ENCODE peak calls at places on chromosomes 12 and 14, in seven cellular contexts. F is mammary epithelial cell, M is coronary artery, Z is BJ, Q is HFFc6, V is HepG2, A is AG10803. L is an unnamed sample.

GRCh38 chr12:94570161-94570560 is 80.2 kb downstream of the TMCC3 start:
- DNase-seq in A (no peak), M (no peak), Z (no peak), F (peak), V (no peak), Q (no peak), L (no peak)

GRCh38 chr14:99175331-99176155 is 96.5 kb downstream of the BCL11B start:
- DNase-seq in F (no peak), Z (no peak), Q (no peak), A (no peak), M (no peak), V (no peak), L (no peak)

GRCh38 chr14:57078054-57078453 is 190.7 kb downstream of the EXOC5 start:
- DNase-seq in M (no peak), Q (no peak), V (no peak), F (no peak), A (no peak), Z (no peak), L (no peak)

GRCh38 chr12:30286345-30286926 is 409.2 kb downstream of the IPO8 start:
- DNase-seq in F (peak), Z (no peak), V (peak), M (no peak), A (peak), Q (no peak), L (no peak)

GRCh38 chr12:88753707-88754106 is 173.4 kb upstream of the KITLG start:
- DNase-seq in V (no peak), A (no peak), Q (no peak), M (no peak), Z (no peak), F (no peak), L (no peak)

GRCh38 chr14:77151245-77151644 is 9.7 kb upstream of the ZDHHC22 start:
- DNase-seq in A (no peak), Z (no peak), V (no peak), M (peak), Q (peak), F (no peak), L (no peak)

GRCh38 chr14:37056473-37056872 is 115.9 kb downstream of the SLC25A21 start:
- DNase-seq in Q (no peak), M (no peak), Z (no peak), A (peak), V (no peak), F (peak), L (no peak)

GRCh38 chr14:64879635-64880381 is at the start of gene SPTB:
- DNase-seq in A (no peak), Q (no peak), Z (no peak), M (no peak), F (no peak), V (no peak), L (no peak)

GRCh38 chr14:100902295-100902694 is 1.2 kb downstream of the RTL1 start:
- DNase-seq in A (no peak), Z (no peak), V (peak), F (no peak), M (no peak), Q (no peak), L (no peak)
- TF ChIP-seq CTCF in A (peak), Z (no peak), V (peak), F (peak), M (no peak), Q (peak), L (no peak)

DNA sequence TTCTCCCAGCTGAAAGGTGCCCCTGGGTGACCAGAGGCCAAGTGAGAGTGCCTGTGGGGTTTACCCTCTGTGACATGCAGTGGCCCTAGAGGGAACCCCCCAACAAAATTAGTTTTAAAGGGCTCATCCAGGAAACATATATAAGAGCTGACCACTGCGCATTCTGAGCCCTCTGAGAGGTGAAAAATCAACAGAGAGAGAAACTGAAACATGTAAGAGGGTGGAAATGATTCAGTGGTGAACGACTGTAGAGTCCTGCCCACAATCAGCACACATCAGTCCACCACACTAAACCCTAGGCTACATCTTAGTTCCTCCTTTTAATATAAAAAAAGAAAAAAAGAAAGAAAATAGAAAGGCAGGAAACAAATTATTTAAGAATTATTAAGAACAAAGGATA is 21.0 kb upstream of the ACSM4 start:
- DNase-seq in F (no peak), Z (no peak), V (no peak), Q (no peak), A (no peak), M (no peak), L (no peak)
- TF ChIP-seq CTCF in F (no peak), Z (no peak), V (no peak), Q (no peak), A (no peak), M (no peak), L (no peak)

DNA sequence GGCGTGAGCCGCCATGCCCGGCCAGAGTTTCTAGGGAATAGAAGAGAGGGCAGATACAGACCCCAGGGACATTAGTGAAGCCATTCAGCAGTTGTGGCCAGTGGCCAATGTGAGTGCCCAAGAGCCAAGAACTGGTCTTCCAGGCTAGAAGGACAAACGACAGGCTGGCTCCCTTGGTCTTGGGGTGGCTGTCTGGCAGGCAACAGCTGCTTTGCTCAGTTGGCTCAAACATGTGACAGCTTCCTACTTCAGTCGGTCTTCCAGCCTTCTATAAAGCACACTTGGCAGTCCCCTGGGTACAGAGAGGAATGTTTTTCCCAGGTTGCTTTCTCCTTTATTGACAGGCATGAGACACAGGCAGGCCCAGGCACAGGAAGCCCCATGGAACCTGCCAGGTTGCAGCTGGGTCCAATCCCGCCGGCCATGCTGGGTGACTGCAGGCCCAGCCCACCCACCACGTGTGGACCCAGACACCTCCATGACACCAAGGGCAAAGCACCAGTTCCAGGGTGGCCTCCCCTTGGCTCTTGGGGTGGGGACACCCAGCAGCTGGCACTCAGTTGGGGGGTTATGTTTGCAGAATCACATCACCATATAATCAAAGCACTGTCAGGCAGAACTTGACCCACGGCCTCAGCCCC is 15.4 kb downstream of the CHGA start:
- DNase-seq in Q (no peak), A (no peak), M (no peak), Z (no peak), V (no peak), F (no peak), L (no peak)
- TF ChIP-seq CTCF in Q (no peak), A (no peak), M (no peak), Z (no peak), V (no peak), F (no peak), L (no peak)

GRCh38 chr12:127810026-127810425 is 456.9 kb upstream of the TMEM132C start:
- DNase-seq in Z (peak), Q (peak), V (no peak), M (no peak), A (peak), F (no peak), L (peak)
- TF ChIP-seq CTCF in Z (peak), Q (no peak), V (no peak), M (no peak), A (peak), F (no peak), L (no peak)

L was measured in AG09319.